ENCODE peak calls at places on chromosomes 13 and 19, in six cellular contexts. W is fibroblast of mammary gland; J is choroid plexus epithelial cell; M is CD4-positive, alpha-beta T cell; B is AG20443; K is nucleus accumbens. V is an unnamed sample.

GRCh38 chr13:31053098-31053497 is 108.6 kb downstream of the HSPH1 start:
- DNase-seq in W (peak), J (peak), M (no peak), B (no peak), K (no peak), V (no peak)

GRCh38 chr13:25354377-25354776 is 17.4 kb upstream of the ATP8A2 start:
- DNase-seq in W (no peak), J (no peak), M (no peak), B (no peak), K (no peak), V (no peak)

GRCh38 chr13:56907766-56908165 is 233.0 kb upstream of the PRR20A start:
- DNase-seq in W (no peak), J (no peak), M (no peak), B (no peak), K (no peak), V (no peak)

GRCh38 chr13:72258340-72258981 is 391.5 kb upstream of the DACH1 start:
- DNase-seq in W (no peak), J (no peak), M (no peak), B (no peak), K (no peak), V (no peak)

GRCh38 chr19:850221-850978 is 1.7 kb upstream of the ELANE start:
- DNase-seq in W (peak), J (peak), M (no peak), B (peak), K (no peak), V (no peak)

GRCh38 chr19:41161903-41162302 is 31.1 kb upstream of the CYP2S1 start:
- DNase-seq in W (no peak), J (no peak), M (no peak), B (no peak), K (no peak), V (no peak)

GRCh38 chr19:4456843-4457653 is 546 bp downstream of the UBXN6 start:
- DNase-seq in W (peak), J (peak), M (peak), B (peak), K (no peak), V (peak)

GRCh38 chr19:30852168-30852567 is 480.0 kb downstream of the ZNF536 start:
- DNase-seq in W (no peak), J (no peak), M (no peak), B (no peak), K (no peak), V (no peak)

GRCh38 chr13:29543230-29544215 is 52.0 kb downstream of the SLC7A1 start:
- DNase-seq in W (peak), J (peak), M (no peak), B (peak), K (no peak), V (no peak)

GRCh38 chr13:43894438-43894837 is 14.7 kb downstream of the LACC1 start:
- DNase-seq in W (no peak), J (peak), M (no peak), B (no peak), K (no peak), V (no peak)

GRCh38 chr19:51258165-51258564 is 7.3 kb downstream of the SIGLECL1 start:
- DNase-seq in W (no peak), J (no peak), M (no peak), B (no peak), K (no peak), V (no peak)

GRCh38 chr19:53102701-53103140 is 501 bp downstream of the ZNF160 start:
- DNase-seq in W (peak), J (peak), M (peak), B (peak), K (no peak), V (no peak)

V was measured in NCI-H1436.